ENCODE peak calls at places on chromosomes 7 and 10, in six cellular contexts. Q is tibial nerve; A is Panc1; K is CD8-positive, alpha-beta T cell; Z is right cardiac atrium; P is body of pancreas. R is an unnamed sample.

GRCh38 chr7:31692451-31692850 is 5.4 kb downstream of the PPP1R17 start:
- DNase-seq in Q (no peak), A (no peak), K (no peak), Z (no peak), P (no peak), R (no peak)

GRCh38 chr7:132580277-132580676 is 4.0 kb upstream of the PLXNA4 start:
- DNase-seq in Q (no peak), A (no peak), K (no peak), Z (no peak), P (no peak), R (no peak)

GRCh38 chr10:20986049-20986448 is 88.9 kb upstream of the NEBL start:
- DNase-seq in Q (no peak), A (no peak), K (no peak), Z (no peak), P (peak; percentile 11), R (no peak)

GRCh38 chr10:124093076-124093773 is at the start of gene CHST15:
- DNase-seq in Q (no peak), A (peak; percentile 41), K (no peak), Z (peak; percentile 77), P (peak; percentile 53), R (peak; percentile 79)

GRCh38 chr10:113020838-113021237 is 70.8 kb downstream of the TCF7L2 start:
- DNase-seq in Q (no peak), A (no peak), K (no peak), Z (peak; percentile 62), P (peak; percentile 62), R (no peak)

GRCh38 chr7:12146813-12147212 is 64.3 kb upstream of the TMEM106B start:
- DNase-seq in Q (no peak), A (no peak), K (no peak), Z (no peak), P (no peak), R (no peak)

GRCh38 chr7:154409703-154410311 is 357.6 kb downstream of the DPP6 start:
- DNase-seq in Q (no peak), A (no peak), K (no peak), Z (no peak), P (peak; percentile 15), R (no peak)

GRCh38 chr7:135843214-135843613 is 94.6 kb upstream of the FAM180A start:
- DNase-seq in Q (no peak), A (no peak), K (no peak), Z (no peak), P (no peak), R (no peak)

GRCh38 chr10:87532696-87533095 is 28.0 kb downstream of the MINPP1 start:
- DNase-seq in Q (no peak), A (no peak), K (no peak), Z (no peak), P (no peak), R (no peak)

GRCh38 chr10:103921750-103922195 is 3.8 kb upstream of the STN1 start:
- DNase-seq in Q (no peak), A (no peak), K (peak; percentile 39), Z (no peak), P (no peak), R (no peak)

GRCh38 chr7:111098011-111098925 is 7.3 kb downstream of the LRRN3 start:
- DNase-seq in Q (no peak), A (peak; percentile 71), K (peak; percentile 69), Z (no peak), P (peak; percentile 10), R (no peak)

GRCh38 chr7:26593405-26593804 is 271.0 kb downstream of the SKAP2 start:
- DNase-seq in Q (no peak), A (no peak), K (no peak), Z (peak; percentile 73), P (peak; percentile 17), R (no peak)

GRCh38 chr10:125024496-125025234 is 82.7 kb downstream of the ZRANB1 start:
- DNase-seq in Q (no peak), A (no peak), K (no peak), Z (peak; percentile 13), P (no peak), R (no peak)

GRCh38 chr7:156652886-156653568 is 12.5 kb downstream of the RNF32 start:
- DNase-seq in Q (no peak), A (no peak), K (no peak), Z (no peak), P (no peak), R (no peak)

GRCh38 chr10:49369216-49370162 is 26.4 kb downstream of the DRGX start:
- DNase-seq in Q (no peak), A (no peak), K (no peak), Z (no peak), P (no peak), R (no peak)

GRCh38 chr7:149725916-149726315 is 47.5 kb downstream of the ZNF467 start:
- DNase-seq in Q (no peak), A (no peak), K (no peak), Z (no peak), P (no peak), R (no peak)

GRCh38 chr7:158047386-158048059 is 540.1 kb downstream of the PTPRN2 start:
- DNase-seq in Q (no peak), A (no peak), K (no peak), Z (no peak), P (no peak), R (no peak)

GRCh38 chr7:131071786-131072504 is 255.7 kb upstream of the MKLN1 start:
- DNase-seq in Q (no peak), A (no peak), K (no peak), Z (peak; percentile 80), P (peak; percentile 88), R (no peak)

GRCh38 chr10:68784476-68784875 is 42.9 kb upstream of the STOX1 start:
- DNase-seq in Q (no peak), A (no peak), K (no peak), Z (no peak), P (no peak), R (no peak)

GRCh38 chr7:77383333-77383740 is 32.8 kb downstream of the GSAP start:
- DNase-seq in Q (no peak), A (no peak), K (no peak), Z (no peak), P (no peak), R (no peak)

GRCh38 chr10:110356628-110357245 is 52.0 kb upstream of the SMNDC1 start:
- DNase-seq in Q (no peak), A (peak; percentile 78), K (peak; percentile 79), Z (no peak), P (no peak), R (peak; percentile 58)

GRCh38 chr10:11796439-11796838 is 26.7 kb upstream of the PROSER2 start:
- DNase-seq in Q (no peak), A (no peak), K (no peak), Z (no peak), P (no peak), R (no peak)

GRCh38 chr10:80497187-80498038 is 40.3 kb upstream of the SH2D4B start:
- DNase-seq in Q (no peak), A (no peak), K (no peak), Z (peak; percentile 90), P (no peak), R (no peak)

GRCh38 chr7:83684928-83685327 is 36.0 kb upstream of the SEMA3E start:
- DNase-seq in Q (no peak), A (no peak), K (no peak), Z (no peak), P (no peak), R (peak; percentile 48)

GRCh38 chr10:59817806-59818205 is 64.6 kb upstream of the MRLN start:
- DNase-seq in Q (no peak), A (no peak), K (no peak), Z (peak; percentile 68), P (peak; percentile 22), R (no peak)

GRCh38 chr10:59622320-59622901 is 87.2 kb downstream of the SLC16A9 start:
- DNase-seq in Q (no peak), A (peak; percentile 32), K (peak; percentile 23), Z (peak; percentile 80), P (peak; percentile 57), R (peak; percentile 16)

GRCh38 chr7:118846977-118847376 is 622.5 kb downstream of the ANKRD7 start:
- DNase-seq in Q (no peak), A (no peak), K (no peak), Z (no peak), P (no peak), R (no peak)

DNA sequence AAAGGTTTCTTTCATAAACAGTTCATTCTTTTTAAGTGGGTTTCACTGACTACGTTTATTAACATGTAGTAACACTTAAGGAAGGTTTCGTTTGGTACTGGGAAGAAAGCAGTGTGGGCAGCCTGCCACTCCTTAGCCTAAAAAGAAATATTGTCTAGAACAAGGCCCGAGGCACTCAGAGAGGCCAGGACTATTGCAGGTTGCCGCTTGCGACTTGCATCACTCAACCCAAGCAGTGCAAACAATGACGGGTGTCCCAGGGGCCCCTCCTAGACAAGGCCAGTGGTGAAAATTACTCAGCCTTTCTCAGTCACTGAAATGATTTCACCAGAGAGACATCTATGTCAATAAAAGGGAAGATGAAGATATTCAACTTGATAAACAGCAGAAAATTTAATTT is 243.9 kb downstream of the SNX13 start:
- DNase-seq in Q (peak; percentile 90), A (no peak), K (no peak), Z (peak; percentile 91), P (no peak), R (peak; percentile 98)
- H3K27ac ChIP-seq in Q (peak overlapping the region; percentile 90), A (no peak overlapping the region), K (no peak overlapping the region), Z (no peak overlapping the region), P (no peak overlapping the region), R (peak overlapping the region; percentile 97)

DNA sequence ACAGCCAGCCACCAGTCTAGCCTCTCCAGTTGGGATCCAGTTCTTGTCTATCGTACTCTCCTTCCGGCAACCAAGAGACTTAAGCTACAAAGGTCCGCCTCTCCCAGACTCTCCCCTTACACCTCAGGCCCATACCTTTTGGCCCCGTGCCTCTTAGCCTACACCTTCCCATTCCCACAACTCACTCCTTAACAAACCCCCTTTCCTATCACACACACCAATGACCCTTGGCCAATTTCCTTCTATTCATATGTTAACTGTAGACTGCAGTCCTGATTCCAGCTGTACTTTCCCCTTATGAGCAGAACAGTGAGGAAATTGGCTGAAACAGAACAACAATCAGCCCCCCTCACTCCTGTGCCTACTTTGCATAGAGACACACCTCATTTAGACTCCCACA is 1.4 kb upstream of the TMEM139 start:
- DNase-seq in Q (no peak), A (no peak), K (no peak), Z (no peak), P (no peak), R (no peak)
- H3K27ac ChIP-seq in Q (peak overlapping the region; percentile 95), A (no peak overlapping the region), K (no peak overlapping the region), Z (no peak overlapping the region), P (peak overlapping the region; percentile 78), R (no peak overlapping the region)

GRCh38 chr10:3964516-3964915 is 179.5 kb upstream of the KLF6 start:
- DNase-seq in Q (no peak), A (no peak), K (no peak), Z (no peak), P (no peak), R (no peak)
- H3K27ac ChIP-seq in Q (no peak overlapping the region), A (peak overlapping the region; percentile 84), K (no peak overlapping the region), Z (no peak overlapping the region), P (no peak overlapping the region), R (no peak overlapping the region)

GRCh38 chr10:119689016-119689564 is 36.8 kb upstream of the INPP5F start:
- DNase-seq in Q (no peak), A (no peak), K (no peak), Z (no peak), P (no peak), R (no peak)

GRCh38 chr10:119691726-119692125 is 34.1 kb upstream of the INPP5F start:
- DNase-seq in Q (no peak), A (no peak), K (no peak), Z (no peak), P (no peak), R (no peak)

GRCh38 chr10:119686465-119687191 is 35.4 kb downstream of the BAG3 start:
- DNase-seq in Q (peak; percentile 42), A (no peak), K (peak; percentile 83), Z (peak; percentile 86), P (peak; percentile 76), R (peak; percentile 84)

GRCh38 chr10:119687192-119688032 is 36.2 kb downstream of the BAG3 start:
- DNase-seq in Q (no peak), A (no peak), K (no peak), Z (no peak), P (no peak), R (no peak)

GRCh38 chr10:119688033-119688508 is 36.9 kb downstream of the BAG3 start:
- DNase-seq in Q (no peak), A (no peak), K (no peak), Z (no peak), P (no peak), R (no peak)
- H3K27ac ChIP-seq in Q (peak overlapping the region; percentile 72), A (peak overlapping the region; percentile 75), K (no peak overlapping the region), Z (no peak overlapping the region), P (no peak overlapping the region), R (peak overlapping the region; percentile 74)